ENCODE peak calls at places on chromosomes 1 and 21, in five cellular contexts. G is omental fat pad, V is WTC11, L is fibroblast of the aortic adventitia, B is astrocyte of the spinal cord. S is an unnamed sample.

GRCh38 chr1:202599669-202600431 is 110.4 kb downstream of the SYT2 start:
- DNase-seq in G (no peak), V (peak; percentile 72), L (peak; percentile 85), B (peak; percentile 79), S (peak; percentile 82)

GRCh38 chr1:39919545-39919944 is 17.8 kb upstream of the MYCL start:
- DNase-seq in G (no peak), V (peak; percentile 61), L (peak; percentile 65), B (peak; percentile 28), S (peak; percentile 68)

GRCh38 chr1:82388679-82389078 is 587.9 kb downstream of the ADGRL2 start:
- DNase-seq in G (no peak), V (no peak), L (peak; percentile 11), B (peak; percentile 69), S (peak; percentile 1)

GRCh38 chr1:81430236-81430635 is 370.5 kb upstream of the ADGRL2 start:
- DNase-seq in G (no peak), V (no peak), L (no peak), B (no peak), S (no peak)

GRCh38 chr1:232524056-232524455 is 105.9 kb downstream of the SIPA1L2 start:
- DNase-seq in G (no peak), V (no peak), L (peak; percentile 37), B (no peak), S (no peak)

GRCh38 chr1:2801535-2802291 is at the start of gene TTC34:
- DNase-seq in G (no peak), V (peak; percentile 63), L (no peak), B (no peak), S (no peak)

GRCh38 chr1:156376146-156376545 is 7.1 kb downstream of the RHBG start:
- DNase-seq in G (no peak), V (no peak), L (peak; percentile 40), B (no peak), S (no peak)

GRCh38 chr1:94709891-94710581 is 110.1 kb upstream of the SLC44A3 start:
- DNase-seq in G (no peak), V (no peak), L (no peak), B (peak; percentile 44), S (peak; percentile 68)

GRCh38 chr1:171084091-171084490 is 6.6 kb upstream of the FMO3 start:
- DNase-seq in G (no peak), V (no peak), L (no peak), B (no peak), S (no peak)

GRCh38 chr1:50959303-50959912 is 659 bp downstream of the FAF1 start:
- DNase-seq in G (no peak), V (no peak), L (peak; percentile 42), B (peak; percentile 28), S (peak; percentile 33)

GRCh38 chr21:32940079-32941014 is 85.4 kb upstream of the OLIG2 start:
- DNase-seq in G (no peak), V (peak; percentile 41), L (peak; percentile 56), B (peak; percentile 35), S (peak; percentile 49)

GRCh38 chr1:245715970-245716369 is 561.2 kb downstream of the KIF26B start:
- DNase-seq in G (no peak), V (no peak), L (peak; percentile 94), B (peak; percentile 88), S (peak; percentile 81)

GRCh38 chr1:201774224-201774982 is 54.6 kb upstream of the IPO9 start:
- DNase-seq in G (no peak), V (no peak), L (peak; percentile 88), B (peak; percentile 87), S (peak; percentile 74)

GRCh38 chr21:27132270-27132669 is 165.4 kb upstream of the ADAMTS5 start:
- DNase-seq in G (no peak), V (no peak), L (peak; percentile 67), B (peak; percentile 22), S (peak; percentile 69)

GRCh38 chr1:186424539-186424938 is 36.4 kb downstream of the PDC start:
- DNase-seq in G (no peak), V (no peak), L (no peak), B (no peak), S (peak; percentile 67)

GRCh38 chr1:110118636-110119396 is 6.6 kb downstream of the UBL4B start:
- DNase-seq in G (no peak), V (no peak), L (peak; percentile 36), B (no peak), S (no peak)

GRCh38 chr1:232250410-232250809 is 379.5 kb downstream of the SIPA1L2 start:
- DNase-seq in G (no peak), V (no peak), L (no peak), B (no peak), S (no peak)

GRCh38 chr1:44084998-44085675 is 33.5 kb upstream of the KLF17 start:
- DNase-seq in G (no peak), V (no peak), L (peak; percentile 89), B (peak; percentile 72), S (peak; percentile 72)

GRCh38 chr1:27605796-27606707 is 2.1 kb upstream of the AHDC1 start:
- DNase-seq in G (no peak), V (peak; percentile 82), L (peak; percentile 69), B (peak; percentile 70), S (peak; percentile 71)

GRCh38 chr21:34520769-34521508 is 8.9 kb upstream of the KCNE1 start:
- DNase-seq in G (no peak), V (no peak), L (no peak), B (no peak), S (no peak)

GRCh38 chr1:83086346-83086745 is 912.6 kb downstream of the TTLL7 start:
- DNase-seq in G (no peak), V (no peak), L (no peak), B (peak; percentile 13), S (no peak)

GRCh38 chr1:169890761-169891538 is 2.7 kb downstream of the SCYL3 start:
- DNase-seq in G (no peak), V (no peak), L (no peak), B (no peak), S (no peak)

GRCh38 chr1:24870551-24871195 is 59.4 kb downstream of the RUNX3 start:
- DNase-seq in G (no peak), V (no peak), L (no peak), B (no peak), S (no peak)

GRCh38 chr1:230109871-230110667 is 43.0 kb downstream of the GALNT2 start:
- DNase-seq in G (no peak), V (no peak), L (no peak), B (no peak), S (peak; percentile 84)

GRCh38 chr21:41953831-41954653 is at the start of gene C2CD2:
- DNase-seq in G (no peak), V (peak; percentile 72), L (peak; percentile 57), B (peak; percentile 59), S (peak; percentile 76)

GRCh38 chr1:19484338-19484792 is 974 bp downstream of the CAPZB start:
- DNase-seq in G (no peak), V (peak; percentile 33), L (no peak), B (no peak), S (no peak)

GRCh38 chr1:210344706-210345105 is 16.0 kb downstream of the HHAT start:
- DNase-seq in G (no peak), V (no peak), L (no peak), B (no peak), S (no peak)
- TF ChIP-seq CTCF in G (no peak), V (no peak), L (no peak), B (no peak), S (no peak)

DNA sequence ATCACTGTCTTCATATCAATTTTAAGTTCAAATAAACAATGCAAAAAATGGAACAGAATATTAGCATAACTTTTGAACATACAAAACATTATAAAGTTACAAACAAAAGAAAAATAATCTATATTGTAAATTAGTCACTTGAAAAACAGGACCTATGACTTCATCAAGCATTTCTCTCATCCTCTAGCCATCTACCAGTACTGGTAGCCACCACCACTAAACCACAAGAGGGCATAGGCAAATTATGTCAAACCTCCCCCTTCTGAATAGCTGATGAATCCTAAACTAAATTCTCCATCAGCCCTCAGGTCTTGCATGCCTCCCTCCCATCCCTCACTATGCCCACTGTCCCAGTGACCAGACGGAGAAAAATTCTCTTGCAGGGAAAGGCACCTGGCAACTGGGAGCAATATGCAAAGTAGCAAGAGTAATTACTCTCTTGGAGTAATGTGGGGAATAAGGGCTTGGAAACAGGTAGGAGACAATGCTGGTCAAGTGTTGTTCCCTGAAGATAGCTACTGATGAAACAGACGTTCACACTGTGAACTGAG is 37.1 kb downstream of the SSX2IP start:
- DNase-seq in G (no peak), V (no peak), L (peak; percentile 9), B (peak; percentile 14), S (no peak)
- TF ChIP-seq CTCF in G (no peak), V (no peak), L (no peak), B (no peak), S (peak; percentile 16)

DNA sequence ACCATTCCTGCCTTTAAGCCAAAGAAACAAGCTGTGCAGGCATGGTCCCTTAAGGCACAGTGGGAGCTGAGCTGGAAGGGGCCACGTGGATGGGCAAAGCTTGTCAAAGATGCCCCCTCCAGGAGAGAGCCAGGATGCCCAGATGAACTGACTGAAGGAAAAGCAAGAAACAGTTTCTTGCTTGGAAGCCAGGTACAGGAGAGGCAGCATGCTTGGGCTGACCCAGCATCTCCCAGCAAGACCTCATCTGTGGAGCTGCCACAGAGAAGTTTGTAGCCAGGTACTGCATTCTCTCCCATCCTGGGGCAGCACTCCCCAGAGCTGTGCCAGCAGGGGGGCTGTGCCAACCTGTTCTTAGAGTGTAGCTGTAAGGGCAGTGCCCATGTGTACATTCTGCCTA is 1.3 kb upstream of the SLC50A1 start:
- DNase-seq in G (no peak), V (no peak), L (no peak), B (no peak), S (no peak)
- TF ChIP-seq CTCF in G (no peak), V (no peak), L (no peak), B (no peak), S (no peak)

GRCh38 chr1:116292929-116293725 is 79.9 kb upstream of the ATP1A1 start:
- DNase-seq in G (no peak), V (no peak), L (no peak), B (no peak), S (no peak)
- TF ChIP-seq CTCF in G (no peak), V (no peak), L (no peak), B (no peak), S (no peak)

GRCh38 chr1:61782771-61783170 is 40.5 kb downstream of the PATJ start:
- DNase-seq in G (no peak), V (no peak), L (no peak), B (no peak), S (no peak)
- TF ChIP-seq CTCF in G (no peak), V (no peak), L (no peak), B (no peak), S (no peak)

GRCh38 chr1:221693087-221693486 is 48.8 kb downstream of the DUSP10 start:
- DNase-seq in G (no peak), V (no peak), L (no peak), B (no peak), S (no peak)
- TF ChIP-seq CTCF in G (no peak), V (no peak), L (no peak), B (no peak), S (peak; percentile 6)